ENCODE peak calls at places on chromosome 12, in five cellular contexts. Z is neuronal stem cell, T is H9, B is H1, D is trophoblast cell. H is an unnamed sample.

GRCh38 chr12:8563383-8563782 is 22.7 kb upstream of the CLEC4E start:
- DNase-seq in B (no peak), D (no peak), T (no peak), Z (no peak), H (no peak)

GRCh38 chr12:6914246-6914947 is at the start of gene ENO2:
- DNase-seq in T (peak), D (no peak), Z (peak), B (no peak), H (peak)

GRCh38 chr12:125434936-125435443 is 369.8 kb downstream of the AACS start:
- DNase-seq in D (no peak), T (peak), B (no peak), Z (no peak), H (no peak)

GRCh38 chr12:100491104-100491503 is 17.4 kb downstream of the NR1H4 start:
- DNase-seq in Z (no peak), T (no peak), B (no peak), D (no peak), H (no peak)

GRCh38 chr12:31641509-31642090 is 17.9 kb upstream of the ETFBKMT start:
- DNase-seq in T (no peak), D (no peak), Z (no peak), B (no peak), H (no peak)

GRCh38 chr12:45509187-45509586 is 220.3 kb upstream of the ARID2 start:
- DNase-seq in T (no peak), D (no peak), Z (no peak), B (no peak), H (no peak)

GRCh38 chr12:122304924-122305323 is 38.6 kb upstream of the VPS33A start:
- DNase-seq in D (no peak), T (no peak), Z (no peak), B (no peak), H (no peak)

GRCh38 chr12:56635539-56636117 is 5.5 kb upstream of the BAZ2A start:
- DNase-seq in B (no peak), T (no peak), Z (no peak), D (peak), H (no peak)

GRCh38 chr12:101850199-101850598 is 19.4 kb upstream of the GNPTAB start:
- DNase-seq in D (no peak), Z (no peak), T (no peak), B (no peak), H (no peak)

GRCh38 chr12:76685246-76685678 is 78.7 kb upstream of the ZDHHC17 start:
- DNase-seq in T (peak), B (no peak), D (no peak), Z (no peak), H (peak)

GRCh38 chr12:39682689-39683477 is 63.3 kb upstream of the ABCD2 start:
- DNase-seq in B (no peak), D (no peak), Z (no peak), T (no peak), H (no peak)

GRCh38 chr12:77993658-77994057 is 163.0 kb downstream of the NAV3 start:
- DNase-seq in D (no peak), Z (no peak), T (no peak), B (no peak), H (no peak)

GRCh38 chr12:52007158-52007921 is 594 bp downstream of the TAMALIN start:
- DNase-seq in Z (no peak), B (no peak), T (peak), D (no peak), H (peak)

GRCh38 chr12:182381-182883 is 31.5 kb downstream of the SLC6A12 start:
- DNase-seq in Z (no peak), D (no peak), B (no peak), T (no peak), H (peak)

GRCh38 chr12:76768566-76768965 is 4.7 kb downstream of the ZDHHC17 start:
- DNase-seq in D (no peak), T (no peak), Z (no peak), B (no peak), H (no peak)

GRCh38 chr12:115155665-115156645 is 472.0 kb upstream of the TBX3 start:
- DNase-seq in Z (no peak), D (peak), T (no peak), B (no peak), H (peak)

GRCh38 chr12:77377116-77377515 is 311.7 kb upstream of the E2F7 start:
- DNase-seq in D (no peak), Z (no peak), T (no peak), B (no peak), H (peak)

GRCh38 chr12:58563621-58564020 is 356.7 kb downstream of the LRIG3 start:
- DNase-seq in Z (no peak), B (no peak), T (no peak), D (no peak), H (peak)

GRCh38 chr12:85784096-85784720 is 52.0 kb downstream of the RASSF9 start:
- DNase-seq in Z (no peak), B (no peak), T (no peak), D (peak), H (no peak)

GRCh38 chr12:127145543-127145928 is 1121.4 kb upstream of the TMEM132C start:
- DNase-seq in T (no peak), Z (no peak), D (no peak), B (no peak), H (no peak)

GRCh38 chr12:65830305-65830704 is 6.0 kb downstream of the HMGA2 start:
- DNase-seq in D (no peak), B (no peak), Z (no peak), T (no peak), H (no peak)

GRCh38 chr12:113482334-113482733 is 10.7 kb upstream of the LHX5 start:
- DNase-seq in T (peak), B (no peak), D (no peak), Z (no peak), H (no peak)

GRCh38 chr12:47820631-47821345 is 1.1 kb upstream of the HDAC7 start:
- DNase-seq in B (no peak), D (peak), Z (peak), T (peak), H (peak)

GRCh38 chr12:97781342-97781741 is 318.7 kb downstream of the RMST start:
- DNase-seq in Z (no peak), B (no peak), D (no peak), T (no peak), H (no peak)

GRCh38 chr12:916240-916639 is 33.3 kb downstream of the RAD52 start:
- DNase-seq in B (no peak), T (peak), Z (no peak), D (no peak), H (no peak)

GRCh38 chr12:79000501-79000900 is 135.9 kb downstream of the SYT1 start:
- DNase-seq in T (no peak), B (no peak), D (no peak), Z (no peak), H (no peak)
- H2BK12ac ChIP-seq in T (no peak), B (no peak), D (no peak), Z (no peak), H (no peak)

DNA sequence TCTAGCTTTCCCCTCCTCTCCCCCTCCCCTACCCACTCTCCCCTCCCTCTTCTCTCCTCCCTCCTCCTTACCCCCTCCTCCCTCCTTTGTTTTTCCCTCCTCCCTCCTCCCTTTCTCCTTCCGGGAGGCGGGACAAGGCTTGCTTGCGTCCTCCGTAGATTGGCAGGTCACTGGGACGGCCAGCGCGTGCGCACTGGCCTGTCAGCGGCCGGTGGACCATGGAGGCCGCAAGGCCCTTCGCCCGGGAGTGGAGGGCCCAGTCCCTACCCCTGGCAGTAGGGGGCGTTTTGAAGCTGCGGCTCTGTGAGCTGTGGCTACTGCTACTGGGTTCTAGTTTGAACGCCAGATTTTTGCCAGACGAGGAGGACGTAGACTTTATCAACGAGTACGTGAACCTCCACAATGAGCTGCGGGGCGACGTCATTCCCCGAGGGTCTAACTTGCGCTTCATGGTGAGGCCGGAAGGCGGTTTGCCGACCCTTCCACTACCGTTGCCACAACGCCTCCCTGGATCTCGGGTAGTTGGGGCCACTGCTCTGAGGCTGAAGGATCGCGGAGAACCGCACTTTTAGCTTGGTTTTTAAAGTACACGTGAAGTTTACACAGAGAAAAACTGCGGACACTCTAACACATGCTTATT is at the start of gene GLIPR1L2:
- DNase-seq in T (peak), D (peak), Z (peak), B (peak), H (peak)
- H2BK5ac ChIP-seq in T (no peak), D (peak), Z (no peak), B (peak), H (no peak)

GRCh38 chr12:106552228-106552627 is 30.6 kb upstream of the RFX4 start:
- DNase-seq in T (no peak), D (no peak), Z (no peak), B (no peak), H (no peak)

DNA sequence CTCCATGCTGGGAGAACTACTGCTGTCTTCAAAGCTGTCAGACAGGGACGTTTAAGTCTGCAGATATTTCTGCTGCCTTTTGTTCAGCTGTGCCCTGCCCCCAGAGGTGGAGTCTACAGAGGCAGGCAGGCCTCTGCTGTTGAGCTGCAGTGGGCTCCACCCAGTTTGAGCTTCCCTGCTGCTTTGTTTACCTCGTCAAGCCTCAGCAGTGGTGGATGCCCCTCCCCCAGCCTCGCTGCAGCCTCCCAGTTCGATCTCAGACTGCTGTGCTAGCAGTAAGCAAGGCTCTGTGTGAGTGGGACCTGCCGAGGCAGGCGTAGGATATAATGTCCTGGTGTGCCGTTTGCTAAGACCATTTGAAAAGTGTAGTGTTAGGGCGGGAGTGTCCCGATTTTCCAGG is 31.4 kb upstream of the RFX4 start:
- DNase-seq in B (no peak), D (no peak), T (no peak), Z (no peak), H (no peak)
- H2BK12ac ChIP-seq in B (no peak), D (no peak), T (no peak), Z (no peak), H (no peak)

DNA sequence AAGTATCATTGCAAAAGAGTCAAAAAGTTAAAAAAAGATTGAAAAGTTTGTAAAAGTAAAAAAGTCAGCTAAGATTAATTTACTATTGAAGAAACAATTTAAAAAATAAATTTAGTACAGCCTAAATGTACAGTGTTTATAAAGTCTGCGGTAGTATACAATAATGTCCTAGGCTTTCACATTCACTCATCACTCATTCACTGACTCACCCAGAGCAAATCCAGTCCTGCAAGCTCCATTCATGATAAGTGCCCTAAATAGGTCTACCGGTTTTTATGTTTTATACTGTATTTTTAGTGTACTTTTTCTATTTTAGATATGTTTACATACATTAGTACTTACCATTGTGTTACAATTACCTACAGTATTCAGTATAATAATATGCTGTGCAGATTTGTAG is 43.9 kb upstream of the ABCC9 start:
- DNase-seq in B (no peak), Z (no peak), T (no peak), D (no peak), H (no peak)
- H2BK5ac ChIP-seq in B (no peak), Z (no peak), T (no peak), D (no peak), H (no peak)

GRCh38 chr12:70040141-70040540 is 203.1 kb upstream of the CNOT2 start:
- DNase-seq in T (no peak), D (peak), B (no peak), Z (no peak), H (peak)

GRCh38 chr12:70043490-70044138 is 199.6 kb upstream of the CNOT2 start:
- DNase-seq in D (no peak), B (no peak), Z (no peak), T (no peak), H (no peak)

GRCh38 chr12:70045514-70045913 is 197.7 kb upstream of the CNOT2 start:
- DNase-seq in Z (no peak), T (no peak), D (no peak), B (no peak), H (no peak)

GRCh38 chr12:70045036-70045435 is 198.2 kb upstream of the CNOT2 start:
- DNase-seq in Z (no peak), B (no peak), D (no peak), T (no peak), H (no peak)

GRCh38 chr12:70044170-70044569 is 199.1 kb upstream of the CNOT2 start:
- DNase-seq in B (no peak), D (peak), Z (no peak), T (no peak), H (peak)
- H2BK12ac ChIP-seq in B (no peak), D (no peak), Z (no peak), T (no peak), H (no peak)

DNA sequence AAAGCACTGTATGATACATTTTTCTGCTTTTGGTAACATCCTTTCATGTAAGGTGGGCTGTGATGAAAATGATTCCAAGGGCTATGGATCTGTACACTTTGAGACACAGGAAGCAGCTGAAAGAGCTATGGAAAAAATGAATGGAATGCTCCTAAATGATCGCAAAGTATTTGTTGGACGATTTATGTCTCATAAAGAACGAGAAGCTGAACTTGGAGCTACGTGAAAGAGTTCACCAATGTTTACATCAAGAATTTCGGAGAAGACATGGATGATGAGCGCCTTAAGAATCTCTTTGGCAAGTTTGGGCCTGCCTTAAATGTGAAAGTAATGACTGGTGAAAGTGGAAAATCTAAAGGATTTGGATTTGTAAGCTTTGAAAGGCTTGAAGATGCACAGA is 22.1 kb upstream of the SRGAP1 start:
- DNase-seq in Z (no peak), T (no peak), D (peak), B (no peak), H (peak)
- H2BK5ac ChIP-seq in Z (no peak), T (no peak), D (no peak), B (no peak), H (no peak)

DNA sequence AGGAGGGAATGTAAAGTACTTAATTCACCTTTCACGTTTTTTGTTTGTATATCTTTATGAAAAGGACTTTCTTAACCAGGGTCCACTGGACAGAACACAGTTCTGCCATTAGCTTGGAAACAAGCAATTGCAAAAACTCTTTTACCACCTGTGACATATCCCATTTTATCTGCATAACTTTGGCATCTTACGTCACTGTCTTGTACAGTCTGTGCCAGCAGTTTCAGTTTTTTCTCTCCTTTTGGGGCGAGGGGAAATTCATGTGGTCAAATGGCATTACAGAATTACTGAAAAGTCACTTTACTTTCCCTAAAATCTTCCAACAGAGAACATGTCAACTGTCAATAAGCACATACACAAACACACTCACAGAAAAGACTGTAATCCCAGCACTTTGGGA is 43.7 kb upstream of the SELPLG start:
- DNase-seq in Z (no peak), D (no peak), B (no peak), T (no peak), H (no peak)
- H2BK12ac ChIP-seq in Z (no peak), D (no peak), B (no peak), T (no peak), H (no peak)

DNA sequence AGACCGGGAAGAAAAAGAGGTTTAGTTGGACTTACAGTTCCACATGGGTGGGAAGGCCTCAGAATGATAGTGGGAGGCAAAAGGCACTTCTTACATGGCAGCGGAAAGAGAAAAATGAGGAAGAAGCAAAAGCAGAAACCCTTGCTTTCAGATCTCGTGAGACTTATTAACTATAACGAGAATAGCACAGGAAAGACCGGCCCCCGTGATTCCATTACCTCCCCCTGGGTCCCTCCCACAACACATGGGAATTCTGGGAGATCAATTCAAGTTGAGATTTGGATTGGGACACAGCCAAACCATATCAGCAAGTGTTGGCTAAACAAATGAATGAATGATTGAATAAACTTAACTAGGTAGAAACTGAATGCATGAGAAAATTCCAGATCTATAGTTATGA is 85.3 kb upstream of the PARP11 start:
- DNase-seq in D (no peak), T (no peak), B (no peak), Z (no peak), H (no peak)
- H2BK5ac ChIP-seq in D (no peak), T (no peak), B (no peak), Z (no peak), H (no peak)

GRCh38 chr12:96199465-96199864 is 5.3 kb downstream of the ELK3 start:
- DNase-seq in B (no peak), T (no peak), Z (no peak), D (no peak), H (no peak)
- H2BK12ac ChIP-seq in B (no peak), T (no peak), Z (no peak), D (no peak), H (no peak)

GRCh38 chr12:132366341-132366861 is 37.0 kb upstream of the GALNT9 start:
- DNase-seq in Z (peak), D (no peak), B (no peak), T (no peak), H (no peak)

GRCh38 chr12:132364348-132364902 is 35.0 kb upstream of the GALNT9 start:
- DNase-seq in B (no peak), D (no peak), T (no peak), Z (no peak), H (no peak)

GRCh38 chr12:132363661-132364347 is 34.4 kb upstream of the GALNT9 start:
- DNase-seq in Z (no peak), B (no peak), T (no peak), D (no peak), H (no peak)

GRCh38 chr12:132362966-132363660 is 33.7 kb upstream of the GALNT9 start:
- DNase-seq in T (no peak), Z (no peak), D (no peak), B (no peak), H (no peak)

GRCh38 chr12:132365226-132365625 is 35.8 kb upstream of the GALNT9 start:
- DNase-seq in Z (no peak), D (no peak), B (no peak), T (no peak), H (no peak)
- H2BK5ac ChIP-seq in Z (no peak), D (no peak), B (no peak), T (no peak), H (no peak)